ENCODE peak calls at places on chromosomes 4 and X, in five cellular contexts. One of them, this sample, is unnamed.

GRCh38 chr4:154332681-154333421 is 158.7 kb downstream of the DCHS2 start:
- DNase-seq in immature natural killer cell: peak
- DNase-seq in activated T-helper 1 cell treated with anti-CD3 and anti-CD28 coated beads, Interleukin-2, amount 50 U/mL, for 16 hours: peak
- DNase-seq in GM12864: no peak
- DNase-seq in prostate gland: no peak
- DNase-seq in this sample: peak

GRCh38 chrX:13295841-13296240 is 24.0 kb downstream of the ATXN3L start:
- DNase-seq in activated T-helper 1 cell treated with anti-CD3 and anti-CD28 coated beads, Interleukin-2, amount 50 U/mL, for 16 hours: no peak
- DNase-seq in prostate gland: no peak
- DNase-seq in GM12864: no peak
- DNase-seq in immature natural killer cell: no peak
- DNase-seq in this sample: no peak

GRCh38 chr4:180640193-180640592 is 1603.0 kb upstream of the TENM3 start:
- DNase-seq in immature natural killer cell: no peak
- DNase-seq in GM12864: no peak
- DNase-seq in prostate gland: no peak
- DNase-seq in activated T-helper 1 cell treated with anti-CD3 and anti-CD28 coated beads, Interleukin-2, amount 50 U/mL, for 16 hours: no peak
- DNase-seq in this sample: no peak

GRCh38 chr4:81472249-81473085 is 760 bp upstream of the RASGEF1B start:
- DNase-seq in prostate gland: no peak
- DNase-seq in activated T-helper 1 cell treated with anti-CD3 and anti-CD28 coated beads, Interleukin-2, amount 50 U/mL, for 16 hours: no peak
- DNase-seq in immature natural killer cell: no peak
- DNase-seq in GM12864: peak
- DNase-seq in this sample: no peak

GRCh38 chr4:102527695-102528094 is 26.5 kb downstream of the NFKB1 start:
- DNase-seq in prostate gland: no peak
- DNase-seq in immature natural killer cell: no peak
- DNase-seq in GM12864: no peak
- DNase-seq in activated T-helper 1 cell treated with anti-CD3 and anti-CD28 coated beads, Interleukin-2, amount 50 U/mL, for 16 hours: no peak
- DNase-seq in this sample: no peak

GRCh38 chr4:4590496-4590895 is 48.6 kb upstream of the STX18 start:
- DNase-seq in prostate gland: no peak
- DNase-seq in immature natural killer cell: no peak
- DNase-seq in activated T-helper 1 cell treated with anti-CD3 and anti-CD28 coated beads, Interleukin-2, amount 50 U/mL, for 16 hours: no peak
- DNase-seq in GM12864: no peak
- DNase-seq in this sample: no peak

GRCh38 chr4:169220854-169221311 is 49.9 kb downstream of the SH3RF1 start:
- DNase-seq in GM12864: no peak
- DNase-seq in prostate gland: no peak
- DNase-seq in activated T-helper 1 cell treated with anti-CD3 and anti-CD28 coated beads, Interleukin-2, amount 50 U/mL, for 16 hours: no peak
- DNase-seq in immature natural killer cell: no peak
- DNase-seq in this sample: no peak

GRCh38 chrX:405149-405548 is 18.4 kb upstream of the PPP2R3B start:
- DNase-seq in activated T-helper 1 cell treated with anti-CD3 and anti-CD28 coated beads, Interleukin-2, amount 50 U/mL, for 16 hours: no peak
- DNase-seq in immature natural killer cell: no peak
- DNase-seq in GM12864: no peak
- DNase-seq in prostate gland: no peak
- DNase-seq in this sample: no peak

GRCh38 chr4:104860227-104861123 is 286.2 kb upstream of the TET2 start:
- DNase-seq in immature natural killer cell: peak
- DNase-seq in activated T-helper 1 cell treated with anti-CD3 and anti-CD28 coated beads, Interleukin-2, amount 50 U/mL, for 16 hours: no peak
- DNase-seq in GM12864: peak
- DNase-seq in prostate gland: peak
- DNase-seq in this sample: peak

GRCh38 chrX:131675596-131676194 is 131.8 kb downstream of the OR13H1 start:
- DNase-seq in prostate gland: no peak
- DNase-seq in activated T-helper 1 cell treated with anti-CD3 and anti-CD28 coated beads, Interleukin-2, amount 50 U/mL, for 16 hours: no peak
- DNase-seq in immature natural killer cell: no peak
- DNase-seq in GM12864: no peak
- DNase-seq in this sample: no peak

GRCh38 chr4:3396611-3397010 is 45.2 kb upstream of the HGFAC start:
- DNase-seq in GM12864: no peak
- DNase-seq in prostate gland: no peak
- DNase-seq in immature natural killer cell: no peak
- DNase-seq in activated T-helper 1 cell treated with anti-CD3 and anti-CD28 coated beads, Interleukin-2, amount 50 U/mL, for 16 hours: no peak
- DNase-seq in this sample: no peak

GRCh38 chr4:55948726-55949479 is at the start of gene CEP135:
- DNase-seq in immature natural killer cell: peak
- DNase-seq in prostate gland: peak
- DNase-seq in GM12864: peak
- DNase-seq in activated T-helper 1 cell treated with anti-CD3 and anti-CD28 coated beads, Interleukin-2, amount 50 U/mL, for 16 hours: peak
- DNase-seq in this sample: peak

GRCh38 chrX:40845331-40845911 is 110.1 kb upstream of the MED14 start:
- DNase-seq in activated T-helper 1 cell treated with anti-CD3 and anti-CD28 coated beads, Interleukin-2, amount 50 U/mL, for 16 hours: no peak
- DNase-seq in prostate gland: no peak
- DNase-seq in immature natural killer cell: no peak
- DNase-seq in GM12864: no peak
- DNase-seq in this sample: no peak

GRCh38 chr4:16665942-16666586 is 232.4 kb downstream of the LDB2 start:
- DNase-seq in activated T-helper 1 cell treated with anti-CD3 and anti-CD28 coated beads, Interleukin-2, amount 50 U/mL, for 16 hours: no peak
- DNase-seq in GM12864: no peak
- DNase-seq in prostate gland: no peak
- DNase-seq in immature natural killer cell: no peak
- DNase-seq in this sample: no peak

GRCh38 chr4:1171306-1172227 is 816 bp downstream of the SPON2 start:
- DNase-seq in activated T-helper 1 cell treated with anti-CD3 and anti-CD28 coated beads, Interleukin-2, amount 50 U/mL, for 16 hours: peak
- DNase-seq in immature natural killer cell: peak
- DNase-seq in GM12864: no peak
- DNase-seq in prostate gland: no peak
- DNase-seq in this sample: no peak

GRCh38 chrX:67295924-67296323 is 247.9 kb upstream of the AR start:
- DNase-seq in prostate gland: no peak
- DNase-seq in immature natural killer cell: no peak
- DNase-seq in GM12864: no peak
- DNase-seq in activated T-helper 1 cell treated with anti-CD3 and anti-CD28 coated beads, Interleukin-2, amount 50 U/mL, for 16 hours: no peak
- DNase-seq in this sample: no peak

GRCh38 chrX:17072726-17073125 is 126.3 kb downstream of the REPS2 start:
- DNase-seq in activated T-helper 1 cell treated with anti-CD3 and anti-CD28 coated beads, Interleukin-2, amount 50 U/mL, for 16 hours: no peak
- DNase-seq in GM12864: no peak
- DNase-seq in immature natural killer cell: no peak
- DNase-seq in prostate gland: peak
- DNase-seq in this sample: no peak

GRCh38 chr4:7202391-7202790 is 10.1 kb downstream of the SORCS2 start:
- DNase-seq in activated T-helper 1 cell treated with anti-CD3 and anti-CD28 coated beads, Interleukin-2, amount 50 U/mL, for 16 hours: no peak
- DNase-seq in prostate gland: no peak
- DNase-seq in immature natural killer cell: no peak
- DNase-seq in GM12864: no peak
- DNase-seq in this sample: no peak

GRCh38 chr4:31366041-31366440 is 645.9 kb downstream of the PCDH7 start:
- DNase-seq in GM12864: no peak
- DNase-seq in immature natural killer cell: no peak
- DNase-seq in activated T-helper 1 cell treated with anti-CD3 and anti-CD28 coated beads, Interleukin-2, amount 50 U/mL, for 16 hours: no peak
- DNase-seq in prostate gland: no peak
- DNase-seq in this sample: no peak

GRCh38 chrX:115650916-115651315 is 89.9 kb downstream of the PLS3 start:
- DNase-seq in GM12864: peak
- DNase-seq in immature natural killer cell: no peak
- DNase-seq in prostate gland: no peak
- DNase-seq in activated T-helper 1 cell treated with anti-CD3 and anti-CD28 coated beads, Interleukin-2, amount 50 U/mL, for 16 hours: no peak
- DNase-seq in this sample: no peak

GRCh38 chr4:165680821-165681220 is 192.2 kb upstream of the TLL1 start:
- DNase-seq in prostate gland: no peak
- DNase-seq in GM12864: no peak
- DNase-seq in immature natural killer cell: no peak
- DNase-seq in activated T-helper 1 cell treated with anti-CD3 and anti-CD28 coated beads, Interleukin-2, amount 50 U/mL, for 16 hours: no peak
- DNase-seq in this sample: no peak

GRCh38 chrX:46683023-46683422 is 75.9 kb downstream of the SLC9A7 start:
- DNase-seq in activated T-helper 1 cell treated with anti-CD3 and anti-CD28 coated beads, Interleukin-2, amount 50 U/mL, for 16 hours: no peak
- DNase-seq in prostate gland: no peak
- DNase-seq in immature natural killer cell: no peak
- DNase-seq in GM12864: no peak
- DNase-seq in this sample: no peak

GRCh38 chr4:164021947-164022346 is 527.5 kb downstream of the TMA16 start:
- DNase-seq in prostate gland: no peak
- DNase-seq in GM12864: no peak
- DNase-seq in immature natural killer cell: no peak
- DNase-seq in activated T-helper 1 cell treated with anti-CD3 and anti-CD28 coated beads, Interleukin-2, amount 50 U/mL, for 16 hours: no peak
- DNase-seq in this sample: no peak

GRCh38 chrX:40933132-40934078 is 151.8 kb upstream of the USP9X start:
- DNase-seq in GM12864: no peak
- DNase-seq in immature natural killer cell: peak
- DNase-seq in activated T-helper 1 cell treated with anti-CD3 and anti-CD28 coated beads, Interleukin-2, amount 50 U/mL, for 16 hours: no peak
- DNase-seq in prostate gland: no peak
- DNase-seq in this sample: no peak

GRCh38 chrX:109511113-109511512 is 25.5 kb upstream of the NXT2 start:
- DNase-seq in immature natural killer cell: no peak
- DNase-seq in activated T-helper 1 cell treated with anti-CD3 and anti-CD28 coated beads, Interleukin-2, amount 50 U/mL, for 16 hours: no peak
- DNase-seq in GM12864: no peak
- DNase-seq in prostate gland: no peak
- DNase-seq in this sample: no peak

GRCh38 chr4:27084685-27085356 is 224.2 kb downstream of the STIM2 start:
- DNase-seq in immature natural killer cell: peak
- DNase-seq in activated T-helper 1 cell treated with anti-CD3 and anti-CD28 coated beads, Interleukin-2, amount 50 U/mL, for 16 hours: no peak
- DNase-seq in GM12864: no peak
- DNase-seq in prostate gland: peak
- DNase-seq in this sample: no peak

GRCh38 chrX:38649674-38650647 is 88.6 kb downstream of the TSPAN7 start:
- DNase-seq in immature natural killer cell: no peak
- DNase-seq in activated T-helper 1 cell treated with anti-CD3 and anti-CD28 coated beads, Interleukin-2, amount 50 U/mL, for 16 hours: no peak
- DNase-seq in prostate gland: no peak
- DNase-seq in GM12864: no peak
- DNase-seq in this sample: no peak

GRCh38 chr4:77449996-77450395 is 155.6 kb upstream of the CXCL13 start:
- DNase-seq in immature natural killer cell: no peak
- DNase-seq in GM12864: no peak
- DNase-seq in activated T-helper 1 cell treated with anti-CD3 and anti-CD28 coated beads, Interleukin-2, amount 50 U/mL, for 16 hours: no peak
- DNase-seq in prostate gland: no peak
- DNase-seq in this sample: no peak

GRCh38 chr4:31557444-31557843 is 837.3 kb downstream of the PCDH7 start:
- DNase-seq in immature natural killer cell: no peak
- DNase-seq in activated T-helper 1 cell treated with anti-CD3 and anti-CD28 coated beads, Interleukin-2, amount 50 U/mL, for 16 hours: no peak
- DNase-seq in prostate gland: no peak
- DNase-seq in GM12864: no peak
- DNase-seq in this sample: no peak

This sample was measured in activated CD4-positive, CD25-positive, alpha-beta regulatory T cell treated with anti-CD3 and anti-CD28 coated beads, Interleukin-2, amount 50 U/mL, for 16 hours.